ENCODE peak calls at places on chromosomes 4 and X, in eight cellular contexts. R, Q, X, P, U, O, Z and S are unnamed samples.

GRCh38 chr4:104490770-104491395 is 3.8 kb downstream of the CXXC4 start:
- DNase-seq in R (peak), Q (peak), X (peak), P (peak), U (no peak), O (peak), Z (no peak), S (peak)

GRCh38 chrX:43718956-43719355 is 62.9 kb downstream of the MAOA start:
- DNase-seq in R (no peak), Q (no peak), X (no peak), P (no peak), U (peak), O (no peak), Z (no peak), S (no peak)

GRCh38 chrX:134682081-134682480 is 23.8 kb upstream of the PLAC1 start:
- DNase-seq in R (no peak), Q (no peak), X (no peak), P (no peak), U (no peak), O (no peak), Z (no peak), S (no peak)

GRCh38 chrX:46381630-46382029 is 163.6 kb downstream of the ZNF674 start:
- DNase-seq in R (peak), Q (peak), X (peak), P (peak), U (no peak), O (peak), Z (no peak), S (no peak)

GRCh38 chr4:129246850-129247542 is 151.0 kb downstream of the C4orf33 start:
- DNase-seq in R (no peak), Q (no peak), X (no peak), P (no peak), U (no peak), O (no peak), Z (no peak), S (no peak)

GRCh38 chr4:128483816-128484215 is 196.2 kb upstream of the PGRMC2 start:
- DNase-seq in R (no peak), Q (peak), X (peak), P (no peak), U (no peak), O (no peak), Z (peak), S (no peak)

GRCh38 chrX:80216086-80216485 is 201.5 kb downstream of the TBX22 start:
- DNase-seq in R (no peak), Q (no peak), X (peak), P (no peak), U (peak), O (peak), Z (no peak), S (no peak)

GRCh38 chrX:47224266-47224895 is 5.9 kb downstream of the CDK16 start:
- DNase-seq in R (no peak), Q (no peak), X (no peak), P (no peak), U (no peak), O (no peak), Z (no peak), S (peak)

GRCh38 chrX:23008431-23009099 is 8.8 kb downstream of the DDX53 start:
- DNase-seq in R (peak), Q (peak), X (peak), P (peak), U (peak), O (peak), Z (no peak), S (no peak)

GRCh38 chr4:166153539-166153938 is 280.5 kb downstream of the TLL1 start:
- DNase-seq in R (no peak), Q (no peak), X (peak), P (no peak), U (no peak), O (peak), Z (peak), S (no peak)

GRCh38 chrX:47518105-47518504 is 35.1 kb upstream of the ZNF41 start:
- DNase-seq in R (no peak), Q (no peak), X (no peak), P (no peak), U (no peak), O (no peak), Z (no peak), S (no peak)

GRCh38 chr4:972651-973424 is 531 bp downstream of the DGKQ start:
- DNase-seq in R (peak), Q (no peak), X (peak), P (peak), U (no peak), O (no peak), Z (peak), S (peak)

GRCh38 chr4:184815046-184815877 is 10.5 kb downstream of the ACSL1 start:
- DNase-seq in R (peak), Q (peak), X (peak), P (peak), U (peak), O (peak), Z (peak), S (peak)

GRCh38 chr4:173546776-173547175 is 16.7 kb upstream of the HAND2 start:
- DNase-seq in R (no peak), Q (no peak), X (no peak), P (no peak), U (no peak), O (no peak), Z (no peak), S (no peak)

GRCh38 chr4:74793757-74794340 is 474 bp downstream of the BTC start:
- DNase-seq in R (no peak), Q (no peak), X (peak), P (peak), U (no peak), O (no peak), Z (no peak), S (peak)

GRCh38 chr4:138311771-138312535 is 69.8 kb upstream of the SLC7A11 start:
- DNase-seq in R (no peak), Q (peak), X (peak), P (no peak), U (no peak), O (no peak), Z (no peak), S (no peak)

GRCh38 chr4:15659768-15660394 is 4.7 kb upstream of the FBXL5 start:
- DNase-seq in R (no peak), Q (peak), X (peak), P (no peak), U (no peak), O (no peak), Z (peak), S (no peak)

GRCh38 chr4:6769138-6769983 is 13.2 kb upstream of the KIAA0232 start:
- DNase-seq in R (no peak), Q (no peak), X (no peak), P (no peak), U (no peak), O (no peak), Z (no peak), S (no peak)

GRCh38 chr4:41212221-41213203 is 1.8 kb downstream of the APBB2 start:
- DNase-seq in R (peak), Q (peak), X (peak), P (peak), U (no peak), O (peak), Z (peak), S (peak)

GRCh38 chr4:75769044-75769443 is 44.7 kb downstream of the USO1 start:
- DNase-seq in R (no peak), Q (peak), X (peak), P (no peak), U (no peak), O (no peak), Z (no peak), S (no peak)

GRCh38 chr4:133190098-133190497 is 41.0 kb downstream of the PCDH10 start:
- DNase-seq in R (no peak), Q (peak), X (no peak), P (no peak), U (no peak), O (no peak), Z (no peak), S (no peak)

GRCh38 chrX:106862972-106863688 is 40.0 kb downstream of the RIPPLY1 start:
- DNase-seq in R (peak), Q (peak), X (no peak), P (peak), U (peak), O (peak), Z (no peak), S (no peak)

GRCh38 chr4:7646384-7647061 is 211.8 kb upstream of the PSAPL1 start:
- DNase-seq in R (no peak), Q (peak), X (no peak), P (no peak), U (no peak), O (no peak), Z (peak), S (no peak)

GRCh38 chr4:1077711-1078477 is 35.5 kb downstream of the RNF212 start:
- DNase-seq in R (no peak), Q (no peak), X (no peak), P (no peak), U (no peak), O (no peak), Z (no peak), S (no peak)

GRCh38 chr4:146342600-146343192 is 128.4 kb downstream of the REELD1 start:
- DNase-seq in R (peak), Q (peak), X (peak), P (peak), U (no peak), O (peak), Z (no peak), S (no peak)

GRCh38 chr4:19689511-19689910 is 562.2 kb upstream of the SLIT2 start:
- DNase-seq in R (no peak), Q (peak), X (peak), P (no peak), U (peak), O (peak), Z (peak), S (no peak)

GRCh38 chrX:9706426-9706825 is 59.2 kb downstream of the GPR143 start:
- DNase-seq in R (no peak), Q (no peak), X (no peak), P (peak), U (no peak), O (no peak), Z (no peak), S (no peak)

GRCh38 chr4:151676301-151676700 is 84.5 kb downstream of the GATB start:
- DNase-seq in R (no peak), Q (peak), X (peak), P (no peak), U (peak), O (peak), Z (peak), S (peak)

GRCh38 chr4:85807247-85807915 is 332.4 kb downstream of the ARHGAP24 start:
- DNase-seq in R (no peak), Q (no peak), X (peak), P (no peak), U (no peak), O (peak), Z (peak), S (no peak)

GRCh38 chrX:134885336-134886016 is 105.3 kb upstream of the SMIM10 start:
- DNase-seq in R (no peak), Q (no peak), X (no peak), P (no peak), U (no peak), O (no peak), Z (no peak), S (no peak)

GRCh38 chr4:169263791-169264392 is 6.9 kb downstream of the SH3RF1 start:
- DNase-seq in R (no peak), Q (no peak), X (no peak), P (no peak), U (no peak), O (no peak), Z (no peak), S (no peak)

GRCh38 chr4:153026947-153027346 is 90.8 kb downstream of the FHDC1 start:
- DNase-seq in R (no peak), Q (no peak), X (no peak), P (no peak), U (no peak), O (no peak), Z (no peak), S (no peak)

DNA sequence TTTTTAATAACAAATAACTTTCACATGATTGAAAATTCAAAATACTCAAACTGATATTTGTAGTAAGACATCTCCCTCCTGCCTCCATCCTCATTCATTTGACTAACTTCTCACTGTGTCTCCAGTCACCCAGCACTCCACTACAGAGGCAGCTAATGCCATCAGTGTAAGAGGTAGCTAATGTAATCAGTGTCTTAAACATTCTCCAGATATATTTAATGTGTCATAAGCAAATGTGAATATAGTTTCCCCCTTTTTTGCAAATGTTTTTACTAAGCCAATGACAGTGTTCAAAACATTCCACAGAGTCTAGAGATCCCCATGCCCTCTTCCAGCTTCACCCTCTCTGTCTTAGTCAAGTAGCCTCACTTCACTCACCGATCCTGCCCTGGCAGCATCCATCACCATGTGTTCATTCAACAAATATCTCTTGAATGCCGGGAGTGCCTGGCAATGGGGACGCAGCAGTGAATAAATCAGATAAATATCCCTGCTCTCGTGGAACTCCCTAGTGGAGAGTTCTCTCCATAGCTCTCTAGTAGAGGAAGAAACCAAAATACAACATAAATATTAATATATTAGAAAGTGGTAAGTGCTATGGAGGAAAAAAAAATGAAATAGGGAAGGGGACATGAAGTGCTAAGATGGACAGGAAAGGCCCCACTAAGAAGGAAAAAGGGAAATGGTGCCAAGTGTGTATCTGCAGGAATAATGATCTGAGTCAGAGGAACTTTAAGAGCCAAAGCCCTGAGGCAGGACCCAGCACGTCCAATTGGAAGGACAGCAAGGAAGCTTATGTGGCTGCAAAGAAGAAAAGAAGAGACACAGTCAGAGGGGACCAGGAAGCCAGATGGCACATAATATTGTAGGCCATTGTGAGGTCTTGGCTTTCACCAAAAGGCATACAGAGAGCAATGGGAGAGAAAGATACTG is 18.7 kb downstream of the SCFD2 start:
- DNase-seq in R (no peak), Q (peak), X (peak), P (no peak), U (peak), O (peak), Z (peak), S (no peak)
- TF ChIP-seq CTCF in R (no peak), Q (no peak), X (peak), P (no peak), U (no peak), O (no peak), Z (no peak), S (no peak)

GRCh38 chr4:24032371-24032989 is 142.6 kb upstream of the PPARGC1A start:
- DNase-seq in R (peak), Q (peak), X (no peak), P (peak), U (no peak), O (no peak), Z (no peak), S (no peak)
- TF ChIP-seq CTCF in R (peak), Q (no peak), X (no peak), P (peak), U (peak), O (peak), Z (no peak), S (no peak)

GRCh38 chr4:175951794-175952193 is 113.8 kb upstream of the WDR17 start:
- DNase-seq in R (no peak), Q (peak), X (peak), P (no peak), U (peak), O (no peak), Z (no peak), S (no peak)

GRCh38 chr4:175954685-175955084 is 111.0 kb upstream of the WDR17 start:
- DNase-seq in R (no peak), Q (no peak), X (no peak), P (no peak), U (no peak), O (no peak), Z (no peak), S (no peak)

GRCh38 chr4:175953960-175954521 is 111.6 kb upstream of the WDR17 start:
- DNase-seq in R (peak), Q (no peak), X (no peak), P (peak), U (no peak), O (no peak), Z (no peak), S (no peak)
- TF ChIP-seq CTCF in R (peak), Q (peak), X (no peak), P (peak), U (peak), O (peak), Z (no peak), S (no peak)

DNA sequence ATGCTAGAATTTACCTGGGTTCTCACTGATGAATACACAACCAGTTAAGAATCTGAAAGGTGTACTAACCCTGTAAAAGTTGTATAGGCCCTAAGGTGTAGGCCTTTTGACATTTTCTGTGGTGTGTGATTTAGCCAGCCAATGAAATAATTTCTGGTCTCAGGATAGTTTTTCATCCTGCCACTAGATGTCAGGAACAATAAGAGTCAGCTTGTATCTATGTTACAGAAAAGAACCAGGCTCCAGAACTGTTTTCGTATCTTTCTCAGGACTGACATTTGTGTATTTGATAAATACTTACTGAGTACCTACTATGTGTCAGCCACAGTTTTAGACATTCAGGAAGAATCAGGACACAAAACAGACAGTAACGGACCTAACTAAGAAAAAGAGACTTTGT is 673.6 kb upstream of the TENM3 start:
- DNase-seq in R (peak), Q (peak), X (peak), P (peak), U (peak), O (peak), Z (no peak), S (no peak)
- TF ChIP-seq CTCF in R (peak), Q (peak), X (peak), P (peak), U (peak), O (peak), Z (peak), S (no peak)

GRCh38 chrX:136953867-136954787 is 73.6 kb upstream of the RBMX start:
- DNase-seq in R (peak), Q (peak), X (peak), P (peak), U (no peak), O (peak), Z (peak), S (peak)
- TF ChIP-seq CTCF in R (peak), Q (peak), X (peak), P (peak), U (peak), O (peak), Z (peak), S (no peak)

GRCh38 chr4:122827258-122827887 is 742 bp downstream of the FGF2 start:
- DNase-seq in R (peak), Q (peak), X (peak), P (peak), U (peak), O (peak), Z (peak), S (peak)
- TF ChIP-seq CTCF in R (peak), Q (peak), X (peak), P (peak), U (no peak), O (peak), Z (no peak), S (no peak)

DNA sequence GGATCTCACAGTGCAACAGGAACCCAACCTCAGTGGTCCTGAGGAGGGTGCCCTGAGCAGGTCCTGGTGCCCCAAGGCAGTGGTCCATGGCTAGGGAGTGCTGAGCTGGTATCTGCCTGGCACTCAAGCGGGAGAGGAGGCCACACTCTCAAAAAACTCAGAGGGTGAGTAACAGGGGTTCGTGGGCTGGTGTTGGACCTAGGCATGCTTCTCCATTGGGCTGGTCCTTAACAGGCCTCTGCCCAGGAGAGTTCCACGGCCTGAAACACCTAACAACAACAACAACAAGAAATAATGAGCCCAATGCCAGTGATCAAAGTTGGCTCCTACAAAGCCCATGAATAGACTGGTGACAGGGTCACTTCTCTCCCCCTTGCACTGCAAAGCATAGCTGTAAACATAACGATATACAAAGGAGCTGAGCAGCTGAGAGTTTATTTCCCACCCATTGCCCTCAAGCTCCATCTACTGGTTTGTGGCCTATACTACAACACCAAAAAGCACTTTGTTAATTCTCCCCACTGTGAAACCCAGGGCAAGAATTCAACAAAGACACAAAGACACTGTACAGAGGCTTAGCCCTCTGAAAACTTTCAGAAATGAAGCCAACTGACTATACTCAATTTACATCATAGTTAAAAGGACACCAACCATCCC is 736.2 kb upstream of the ADGRL3 start:
- DNase-seq in R (no peak), Q (no peak), X (no peak), P (peak), U (no peak), O (peak), Z (no peak), S (no peak)
- TF ChIP-seq CTCF in R (peak), Q (peak), X (peak), P (peak), U (peak), O (peak), Z (peak), S (no peak)

GRCh38 chrX:137432609-137433008 is 133.3 kb upstream of the ZIC3 start:
- DNase-seq in R (peak), Q (no peak), X (no peak), P (peak), U (no peak), O (no peak), Z (no peak), S (no peak)
- TF ChIP-seq CTCF in R (peak), Q (no peak), X (no peak), P (peak), U (peak), O (peak), Z (no peak), S (no peak)